ENCODE peak calls at places on chromosomes 11 and 22, in four cellular contexts. X is bronchial epithelial cell, A is pancreas, N is left lung. U is an unnamed sample.

GRCh38 chr11:10742460-10743208 is 8.4 kb upstream of the CTR9 start:
- DNase-seq in X (peak), A (no peak), N (no peak), U (no peak)

GRCh38 chr11:91819195-91819594 is 405.4 kb upstream of the FAT3 start:
- DNase-seq in X (no peak), A (no peak), N (no peak), U (no peak)

GRCh38 chr11:57641426-57641825 is 8.3 kb downstream of the YPEL4 start:
- DNase-seq in X (peak), A (no peak), N (no peak), U (no peak)

GRCh38 chr11:3989251-3989650 is 105.3 kb upstream of the RRM1 start:
- DNase-seq in X (no peak), A (no peak), N (no peak), U (no peak)

GRCh38 chr11:77801477-77801876 is 19.0 kb downstream of the RSF1 start:
- DNase-seq in X (no peak), A (no peak), N (no peak), U (no peak)

GRCh38 chr22:32202539-32203180 is 2.2 kb downstream of the RFPL2 start:
- DNase-seq in X (peak), A (peak), N (peak), U (no peak)

GRCh38 chr11:14886509-14886908 is 5.5 kb downstream of the CYP2R1 start:
- DNase-seq in X (no peak), A (no peak), N (no peak), U (no peak)

GRCh38 chr11:66113132-66113856 is 43.2 kb downstream of the PACS1 start:
- DNase-seq in X (peak), A (no peak), N (no peak), U (no peak)

GRCh38 chr22:35561796-35562526 is 21.3 kb downstream of the RASD2 start:
- DNase-seq in X (peak), A (no peak), N (no peak), U (no peak)

GRCh38 chr11:68053117-68053516 is 14.3 kb downstream of the TCIRG1 start:
- DNase-seq in X (no peak), A (no peak), N (no peak), U (no peak)

GRCh38 chr11:30583505-30584280 is 2.5 kb downstream of the MPPED2 start:
- DNase-seq in X (no peak), A (no peak), N (no peak), U (no peak)

GRCh38 chr11:19735512-19735911 is 22.9 kb downstream of the NAV2 start:
- DNase-seq in X (no peak), A (no peak), N (no peak), U (no peak)
- TF ChIP-seq CTCF in X (peak), A (no peak), N (no peak), U (no peak)

DNA sequence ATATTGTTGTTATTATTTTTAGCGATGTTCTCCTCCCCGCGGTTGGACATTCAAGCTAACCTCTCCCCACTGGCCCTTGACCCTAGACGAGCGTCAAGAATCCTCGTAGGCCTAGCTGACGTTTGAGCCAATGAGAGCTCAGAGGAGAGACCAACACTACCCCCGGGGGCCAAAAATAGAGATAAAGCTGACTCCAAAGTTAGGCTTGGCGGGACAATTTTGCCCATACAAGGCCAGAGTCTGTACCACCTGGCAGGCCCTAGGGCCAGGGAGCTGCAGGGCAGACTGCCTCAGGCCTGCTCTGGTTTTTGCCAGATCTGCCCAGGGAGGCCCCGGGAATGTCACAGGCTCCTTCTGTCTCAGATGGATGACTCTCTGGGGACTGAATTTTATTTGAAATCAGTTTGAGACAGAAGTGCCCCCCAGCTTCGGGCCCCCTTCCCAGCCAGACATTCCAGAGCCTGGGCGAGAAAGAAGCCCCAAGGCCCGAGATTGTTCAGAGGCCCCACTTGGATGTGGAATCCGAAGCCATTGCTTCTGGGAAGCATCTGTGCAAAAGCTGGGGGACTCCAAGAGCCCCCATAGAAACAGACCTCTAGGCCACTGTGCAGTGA is 40.8 kb upstream of the ACCSL start:
- DNase-seq in X (no peak), A (peak), N (no peak), U (no peak)
- TF ChIP-seq CTCF in X (no peak), A (no peak), N (no peak), U (no peak)

DNA sequence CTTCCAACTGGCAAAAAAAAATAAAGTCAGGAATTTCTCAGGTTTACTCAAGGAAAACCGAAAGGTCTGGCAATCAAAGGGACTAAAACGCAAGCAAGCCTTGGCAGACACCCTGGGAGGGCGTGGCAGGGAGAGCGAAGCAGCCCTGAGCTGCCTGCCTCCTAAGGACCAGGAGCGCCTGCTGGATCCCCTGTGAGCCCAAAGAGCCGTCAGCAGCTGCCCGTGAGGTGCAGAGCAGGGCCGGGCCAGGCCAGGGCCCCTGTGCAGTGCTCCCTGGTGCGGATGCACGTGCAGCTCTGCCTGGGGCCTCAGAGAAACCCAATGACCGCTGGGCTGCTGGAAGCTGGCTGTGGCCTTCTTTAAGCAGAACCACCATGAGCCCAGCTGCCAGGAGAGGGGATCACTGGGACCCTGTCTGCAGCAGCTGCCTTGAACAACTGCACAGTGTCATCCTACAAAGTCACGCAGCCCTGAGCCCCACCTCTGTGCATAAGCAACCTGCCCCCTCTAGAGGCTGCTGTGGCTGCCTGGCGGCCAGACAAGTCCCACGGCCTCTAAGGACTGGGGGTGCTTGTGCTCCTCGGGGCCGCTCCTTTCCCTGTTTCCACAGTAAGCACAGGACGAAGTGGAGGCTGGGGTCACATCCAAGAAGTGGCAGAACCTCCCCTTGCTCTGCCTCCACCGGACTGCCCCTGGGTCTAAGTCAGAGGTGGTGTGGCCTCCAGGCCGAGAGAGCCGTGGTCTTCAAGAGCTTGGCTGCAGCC is 29.2 kb upstream of the COMT start:
- DNase-seq in X (peak), A (no peak), N (no peak), U (no peak)
- TF ChIP-seq CTCF in X (no peak), A (no peak), N (no peak), U (no peak)

GRCh38 chr11:38824573-38824972 is 2226.5 kb upstream of the RAG2 start:
- DNase-seq in X (peak), A (no peak), N (no peak), U (no peak)
- TF ChIP-seq CTCF in X (peak), A (no peak), N (no peak), U (no peak)

GRCh38 chr11:131094828-131095227 is 178.5 kb upstream of the SNX19 start:
- DNase-seq in X (no peak), A (no peak), N (no peak), U (no peak)

GRCh38 chr11:131095501-131096185 is 179.4 kb upstream of the SNX19 start:
- DNase-seq in X (no peak), A (no peak), N (no peak), U (no peak)

GRCh38 chr11:131092469-131092868 is 176.2 kb upstream of the SNX19 start:
- DNase-seq in X (no peak), A (no peak), N (no peak), U (no peak)
- TF ChIP-seq CTCF in X (no peak), A (no peak), N (no peak), U (no peak)

GRCh38 chr11:870127-870413 is 27.4 kb downstream of the TSPAN4 start:
- DNase-seq in X (no peak), A (no peak), N (no peak), U (no peak)
- TF ChIP-seq CTCF in X (peak), A (no peak), N (no peak), U (no peak)

GRCh38 chr11:45021692-45022130 is 71.0 kb upstream of the TP53I11 start:
- DNase-seq in X (no peak), A (peak), N (peak), U (no peak)
- TF ChIP-seq CTCF in X (no peak), A (no peak), N (no peak), U (no peak)

U was measured in activated B cell treated with CpG ODN at 0.5 μM for 24 hours.